ENCODE peak calls at places on chromosome 5, in nine cellular contexts. N is nephron progenitor cell, W is endothelial cell, J is breast epithelium, V is sigmoid colon, I is heart left ventricle, P is neural crest cell, H is HFFc6, O is A549. C is an unnamed sample.

GRCh38 chr5:68544656-68545565 is 329.4 kb downstream of the PIK3R1 start:
- DNase-seq in W (no peak), V (no peak), P (no peak), I (no peak), H (no peak), O (peak; percentile 45), J (no peak), N (no peak), C (no peak)

GRCh38 chr5:96924016-96924443 is 11.8 kb upstream of the LNPEP start:
- DNase-seq in J (no peak), W (no peak), N (no peak), O (no peak), H (no peak), V (no peak), I (no peak), P (no peak), C (no peak)

GRCh38 chr5:88502179-88503064 is 233.8 kb upstream of the TMEM161B start:
- DNase-seq in O (no peak), W (no peak), V (no peak), N (no peak), P (no peak), I (no peak), H (no peak), J (no peak), C (no peak)

GRCh38 chr5:149162401-149163084 is 21.2 kb downstream of the ABLIM3 start:
- DNase-seq in J (no peak), H (no peak), N (no peak), P (no peak), V (no peak), O (peak; percentile 24), W (no peak), I (no peak), C (no peak)

GRCh38 chr5:143594913-143595818 is 191.7 kb upstream of the NR3C1 start:
- DNase-seq in O (peak; percentile 99), P (no peak), J (no peak), N (no peak), H (peak; percentile 38), W (no peak), V (no peak), I (no peak), C (no peak)

GRCh38 chr5:129912601-129913000 is 8.3 kb downstream of the CHSY3 start:
- DNase-seq in I (no peak), W (no peak), O (no peak), N (no peak), J (no peak), H (no peak), V (no peak), P (no peak), C (no peak)

GRCh38 chr5:891117-891836 is 1.3 kb downstream of the BRD9 start:
- DNase-seq in H (no peak), N (peak; percentile 27), J (no peak), P (no peak), W (no peak), V (peak; percentile 46), O (peak; percentile 60), I (no peak), C (no peak)

GRCh38 chr5:7991125-7991821 is 122.3 kb downstream of the MTRR start:
- DNase-seq in N (no peak), J (no peak), V (no peak), I (no peak), H (no peak), W (no peak), O (peak; percentile 19), P (no peak), C (no peak)

GRCh38 chr5:180803181-180804128 is 849 bp upstream of the MGAT1 start:
- DNase-seq in N (no peak), J (no peak), O (no peak), W (peak; percentile 61), H (no peak), V (peak; percentile 82), I (peak; percentile 84), P (no peak), C (peak; percentile 75)

GRCh38 chr5:87770601-87771121 is 357.9 kb upstream of the CCNH start:
- DNase-seq in I (no peak), P (peak; percentile 6), O (no peak), J (no peak), H (no peak), N (peak; percentile 16), V (no peak), W (peak; percentile 22), C (no peak)

GRCh38 chr5:172853355-172853975 is 19.4 kb downstream of the ERGIC1 start:
- DNase-seq in J (no peak), P (no peak), V (no peak), O (no peak), W (no peak), N (no peak), I (no peak), H (no peak), C (no peak)

GRCh38 chr5:170296935-170297588 is 515 bp downstream of the LCP2 start:
- DNase-seq in P (no peak), I (no peak), H (no peak), N (no peak), V (no peak), J (no peak), O (no peak), W (no peak), C (no peak)

GRCh38 chr5:159515909-159516415 is 185.7 kb upstream of the IL12B start:
- DNase-seq in O (peak; percentile 67), I (peak; percentile 39), N (peak; percentile 76), H (no peak), J (peak; percentile 64), V (no peak), W (peak; percentile 79), P (peak; percentile 59), C (peak; percentile 58)

GRCh38 chr5:167940911-167941310 is 350.5 kb upstream of the WWC1 start:
- DNase-seq in O (no peak), W (no peak), J (no peak), V (no peak), I (no peak), H (no peak), P (no peak), N (no peak), C (no peak)

GRCh38 chr5:115179959-115180709 is 10.4 kb upstream of the TRIM36 start:
- DNase-seq in J (no peak), N (peak; percentile 83), W (peak; percentile 69), P (peak; percentile 70), H (no peak), O (peak; percentile 19), V (no peak), I (peak; percentile 32), C (peak; percentile 49)

GRCh38 chr5:129945031-129945430 is 40.8 kb downstream of the CHSY3 start:
- DNase-seq in I (no peak), J (no peak), N (no peak), H (no peak), W (no peak), P (no peak), O (no peak), V (no peak), C (no peak)

GRCh38 chr5:1500411-1501091 is 23.2 kb downstream of the LPCAT1 start:
- DNase-seq in N (no peak), W (no peak), P (no peak), O (no peak), H (no peak), J (no peak), I (peak; percentile 85), V (peak; percentile 88), C (no peak)

GRCh38 chr5:61969347-61969746 is 336.7 kb upstream of the KIF2A start:
- DNase-seq in V (no peak), I (no peak), H (no peak), O (no peak), P (no peak), J (no peak), N (no peak), W (no peak), C (no peak)

GRCh38 chr5:149254506-149254905 is 17.2 kb upstream of the AFAP1L1 start:
- DNase-seq in N (peak; percentile 66), O (no peak), W (peak; percentile 47), H (peak; percentile 9), J (no peak), P (no peak), V (no peak), I (no peak), C (no peak)

GRCh38 chr5:151189151-151189550 is 31.6 kb upstream of the ANXA6 start:
- DNase-seq in P (no peak), O (no peak), V (no peak), H (no peak), I (no peak), J (no peak), W (no peak), N (no peak), C (no peak)
- TF ChIP-seq CTCF in P (no peak), O (no peak), V (no peak), H (no peak), I (no peak), J (no peak), W (no peak), N (no peak), C (no peak)

DNA sequence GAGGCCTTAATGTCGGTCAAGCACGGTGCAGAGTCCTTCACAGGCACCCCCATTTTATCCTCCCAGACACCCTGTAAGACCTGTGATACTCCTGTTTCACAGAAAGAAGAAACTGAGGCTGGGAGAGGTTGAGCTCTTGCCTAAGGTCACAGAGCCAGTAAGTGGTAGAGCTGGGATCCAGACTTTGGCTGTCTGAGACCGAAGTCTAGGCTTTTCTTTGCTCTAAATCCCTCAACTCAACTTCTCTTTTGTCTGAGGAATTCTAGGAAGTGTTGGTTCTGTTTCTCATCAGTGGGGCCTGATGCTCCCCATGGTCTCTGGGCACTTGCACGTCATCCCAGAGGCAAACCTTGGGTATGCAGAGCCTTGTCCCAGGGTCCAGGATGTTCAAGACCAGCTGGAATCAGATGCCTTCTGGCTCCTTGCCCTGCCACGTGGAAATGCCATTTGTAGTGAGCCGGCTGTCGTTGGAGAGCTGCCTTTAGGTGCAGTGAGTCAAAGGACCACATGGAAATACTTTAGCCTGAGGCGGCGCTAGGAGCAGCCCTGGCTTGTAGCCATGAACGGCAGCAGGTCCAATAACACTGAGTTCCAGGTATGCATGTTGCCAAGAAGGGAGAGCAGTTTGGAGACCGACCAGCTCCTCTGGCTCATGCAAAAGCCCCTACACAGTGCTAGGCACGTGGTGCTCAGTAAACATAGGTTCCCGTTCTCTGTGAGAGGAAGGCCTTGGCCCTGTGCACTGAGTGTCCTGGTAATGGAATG is 9.2 kb downstream of the DCANP1 start:
- DNase-seq in O (no peak), W (no peak), H (peak; percentile 96), J (no peak), P (no peak), I (peak; percentile 91), V (peak; percentile 90), N (no peak), C (no peak)
- TF ChIP-seq CTCF in O (no peak), W (no peak), H (peak; percentile 52), J (no peak), P (no peak), I (no peak), V (no peak), N (no peak), C (no peak)

DNA sequence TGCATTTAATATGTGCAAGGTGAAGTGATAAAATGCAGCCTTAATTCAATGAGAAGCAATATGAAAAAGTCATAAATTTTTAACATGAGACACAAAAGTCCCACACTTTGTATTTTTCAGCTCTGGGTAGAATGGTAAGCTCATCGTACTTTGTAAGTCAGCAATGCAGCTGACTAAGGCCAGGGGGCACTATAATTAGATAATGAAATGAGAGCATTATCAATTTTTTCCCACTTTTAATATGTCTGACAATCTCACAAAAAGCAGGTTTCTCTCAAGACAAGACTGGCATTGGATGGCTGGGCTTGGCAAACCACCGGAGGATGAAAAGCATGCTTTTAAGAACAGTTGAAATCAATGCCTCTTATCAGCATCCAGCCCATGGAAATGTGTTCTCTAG is 162.8 kb downstream of the FAM174A start:
- DNase-seq in I (no peak), J (no peak), N (no peak), W (no peak), V (no peak), P (no peak), H (no peak), O (no peak), C (no peak)
- TF ChIP-seq CTCF in I (no peak), J (no peak), N (peak; percentile 34), W (peak; percentile 71), V (no peak), P (peak; percentile 51), H (peak; percentile 20), O (peak; percentile 15), C (no peak)

GRCh38 chr5:132661231-132662003 is 3.4 kb downstream of the IL13 start:
- DNase-seq in I (no peak), H (no peak), P (no peak), O (no peak), J (no peak), W (no peak), V (no peak), N (no peak), C (no peak)
- TF ChIP-seq CTCF in I (no peak), H (no peak), P (no peak), O (no peak), J (no peak), W (no peak), V (no peak), N (no peak), C (no peak)